ENCODE peak calls at places on chromosomes 12 and 14, in seven cellular contexts. F is glutamatergic neuron, X is NCI-H1417, R is progenitor cell of endocrine pancreas, N is heart right ventricle, O is fibroblast of the conjunctiva, B is glomerular endothelial cell. V is an unnamed sample.

GRCh38 chr12:75041481-75041880 is 168.2 kb downstream of the KCNC2 start:
- DNase-seq in O (no peak), F (no peak), R (no peak), X (peak; percentile 36), N (no peak), B (no peak), V (no peak)

GRCh38 chr12:133080619-133081407 is at the start of gene ZNF140:
- DNase-seq in B (peak; percentile 72), O (peak; percentile 95), F (peak; percentile 98), R (peak; percentile 94), X (peak; percentile 98), N (peak; percentile 97), V (peak; percentile 98)

GRCh38 chr12:79624378-79624777 is 66.4 kb downstream of the PAWR start:
- DNase-seq in F (no peak), X (no peak), O (no peak), B (no peak), N (no peak), R (no peak), V (no peak)

GRCh38 chr14:75319021-75319420 is 40.4 kb downstream of the FOS start:
- DNase-seq in F (no peak), N (no peak), R (no peak), B (no peak), O (no peak), X (no peak), V (no peak)

GRCh38 chr14:89137514-89138163 is 279.4 kb downstream of the FOXN3 start:
- DNase-seq in N (no peak), R (no peak), B (peak; percentile 37), O (peak; percentile 86), F (no peak), X (no peak), V (peak; percentile 68)

GRCh38 chr12:31492599-31493196 is 98.2 kb downstream of the DENND5B start:
- DNase-seq in O (no peak), F (no peak), B (no peak), X (no peak), N (no peak), R (no peak), V (no peak)

GRCh38 chr12:55974308-55974724 is 438 bp downstream of the RAB5B start:
- DNase-seq in N (no peak), X (peak; percentile 38), R (peak; percentile 55), O (no peak), B (no peak), F (peak; percentile 62), V (no peak)

GRCh38 chr12:45612044-45612794 is 117.3 kb upstream of the ARID2 start:
- DNase-seq in F (no peak), O (no peak), X (no peak), R (no peak), B (peak; percentile 44), N (no peak), V (peak; percentile 66)

GRCh38 chr14:52949711-52950409 is 990 bp downstream of the FERMT2 start:
- DNase-seq in B (no peak), X (no peak), O (no peak), F (no peak), R (no peak), N (peak; percentile 23), V (peak; percentile 52)

GRCh38 chr14:104245075-104245474 is 106.7 kb downstream of the KIF26A start:
- DNase-seq in R (no peak), N (no peak), B (no peak), F (no peak), X (no peak), O (no peak), V (no peak)

GRCh38 chr14:93128785-93129459 is 13.2 kb upstream of the ITPK1 start:
- DNase-seq in N (no peak), O (no peak), F (no peak), B (no peak), R (no peak), X (no peak), V (no peak)